ENCODE peak calls at places on chromosomes 2 and 18, in ten cellular contexts. X is Calu3; S is CD4-positive, alpha-beta T cell; K is cardiac fibroblast; G is foreskin fibroblast; W is amniotic stem cell; E is NCI-H2171 treated with DMSO at 0.1 percent for 48 hours; Q is mesothelial cell of epicardium; O is fibroblast of lung; T is GM10248. M is an unnamed sample.

GRCh38 chr18:51250006-51250405 is 52.5 kb upstream of the MEX3C start:
- DNase-seq in K (no peak), E (no peak), Q (no peak), O (no peak), G (no peak), W (no peak), X (no peak), T (no peak), S (no peak), M (no peak)

GRCh38 chr18:56461151-56461550 is 177.2 kb downstream of the TXNL1 start:
- DNase-seq in T (no peak), E (no peak), W (no peak), O (no peak), X (peak), Q (no peak), G (no peak), S (no peak), K (no peak), M (no peak)

GRCh38 chr2:66428986-66429612 is 5.8 kb upstream of the MEIS1 start:
- DNase-seq in O (peak), X (peak), T (no peak), S (no peak), E (peak), Q (no peak), G (peak), W (peak), K (peak), M (peak)

GRCh38 chr2:228846161-228846560 is 424.9 kb downstream of the PID1 start:
- DNase-seq in G (no peak), O (no peak), X (no peak), W (no peak), K (no peak), E (no peak), T (no peak), S (no peak), Q (no peak), M (no peak)

GRCh38 chr2:1754461-1755170 is 10.3 kb upstream of the PXDN start:
- DNase-seq in S (no peak), X (no peak), W (no peak), T (no peak), G (no peak), O (no peak), K (no peak), Q (no peak), E (no peak), M (no peak)

GRCh38 chr2:215899111-215900074 is 114.0 kb downstream of the MREG start:
- DNase-seq in G (peak), X (no peak), Q (no peak), O (peak), S (no peak), E (no peak), K (peak), W (no peak), T (no peak), M (no peak)

GRCh38 chr18:60044290-60045006 is 144.7 kb downstream of the PMAIP1 start:
- DNase-seq in T (no peak), X (no peak), Q (no peak), S (no peak), K (peak), E (peak), O (peak), G (peak), W (peak), M (peak)

GRCh38 chr18:52636536-52636935 is 296.5 kb downstream of the DCC start:
- DNase-seq in S (no peak), Q (no peak), X (no peak), K (no peak), G (no peak), O (no peak), E (no peak), W (no peak), T (no peak), M (no peak)

GRCh38 chr2:71935291-71935848 is 212.3 kb downstream of the CYP26B1 start:
- DNase-seq in O (peak), G (peak), Q (no peak), T (peak), X (no peak), W (no peak), K (peak), S (no peak), E (no peak), M (no peak)

GRCh38 chr2:11406492-11407381 is 59.2 kb downstream of the E2F6 start:
- DNase-seq in G (peak), T (no peak), E (peak), Q (no peak), K (peak), X (no peak), O (peak), W (peak), S (no peak), M (no peak)

GRCh38 chr18:11889284-11889683 is 18.8 kb downstream of the MPPE1 start:
- DNase-seq in W (no peak), X (no peak), T (no peak), G (no peak), S (no peak), O (no peak), Q (no peak), K (no peak), E (no peak), M (no peak)

GRCh38 chr2:179417436-179417949 is 152.9 kb upstream of the SESTD1 start:
- DNase-seq in O (no peak), W (no peak), E (no peak), T (no peak), S (no peak), K (no peak), X (no peak), Q (no peak), G (no peak), M (no peak)

GRCh38 chr18:23380001-23380550 is 73.0 kb upstream of the RIOK3 start:
- DNase-seq in O (no peak), X (peak), T (no peak), K (peak), S (no peak), Q (no peak), E (no peak), W (no peak), G (no peak), M (peak)

GRCh38 chr2:33069894-33070651 is 123.3 kb downstream of the LTBP1 start:
- DNase-seq in W (peak), G (peak), O (peak), E (no peak), K (peak), S (no peak), Q (no peak), X (peak), T (no peak), M (peak)

GRCh38 chr2:199456383-199457146 is 1.2 kb downstream of the SATB2 start:
- DNase-seq in S (no peak), T (peak), G (no peak), Q (no peak), O (no peak), E (peak), X (no peak), K (no peak), W (no peak), M (peak)

GRCh38 chr2:134671498-134671897 is 47.3 kb downstream of the TMEM163 start:
- DNase-seq in E (no peak), K (no peak), T (no peak), O (no peak), W (no peak), S (peak), G (no peak), X (no peak), Q (no peak), M (no peak)

GRCh38 chr2:187409682-187410081 is 38.4 kb downstream of the CALCRL start:
- DNase-seq in X (no peak), S (no peak), T (no peak), W (no peak), O (no peak), E (no peak), K (no peak), G (no peak), Q (no peak), M (no peak)

GRCh38 chr18:48889981-48890735 is 60.6 kb downstream of the SMAD7 start:
- DNase-seq in W (no peak), T (no peak), K (no peak), O (no peak), X (no peak), G (no peak), E (no peak), S (no peak), Q (no peak), M (no peak)

GRCh38 chr2:196335238-196335637 is 163.9 kb upstream of the STK17B start:
- DNase-seq in W (peak), S (no peak), Q (no peak), K (peak), G (peak), E (no peak), T (no peak), O (peak), X (peak), M (no peak)

GRCh38 chr2:129828829-129829228 is 150.6 kb upstream of the RAB6C start:
- DNase-seq in Q (no peak), O (no peak), S (no peak), W (no peak), G (no peak), K (no peak), T (no peak), X (no peak), E (no peak), M (no peak)

GRCh38 chr2:98704499-98705332 is 26.2 kb downstream of the MGAT4A start:
- DNase-seq in K (no peak), X (no peak), E (no peak), T (no peak), O (no peak), Q (no peak), G (no peak), S (no peak), W (no peak), M (no peak)

GRCh38 chr2:168734199-168734746 is 68.2 kb upstream of the NOSTRIN start:
- DNase-seq in E (no peak), X (no peak), K (no peak), T (no peak), G (no peak), W (no peak), O (no peak), S (no peak), Q (no peak), M (no peak)

GRCh38 chr18:13725566-13726227 is 661 bp downstream of the FAM210A start:
- DNase-seq in W (no peak), E (no peak), Q (no peak), T (peak), G (peak), S (no peak), O (peak), X (no peak), K (peak), M (no peak)

M was measured in SW 1271.